ENCODE peak calls at places on chromosomes 16 and 17, in six cellular contexts. W, E, T, A, H and K are unnamed samples.

GRCh38 chr17:70906808-70907207 is 737.5 kb downstream of the KCNJ2 start:
- DNase-seq in A (peak), H (peak), E (peak), W (no peak), T (peak), K (peak)

GRCh38 chr17:41147531-41148204 is 2.0 kb downstream of the KRTAP4-5 start:
- DNase-seq in H (no peak), E (no peak), T (no peak), W (no peak), A (no peak), K (no peak)

GRCh38 chr17:1762906-1763829 is 1.3 kb downstream of the SERPINF1 start:
- DNase-seq in H (peak), E (peak), A (peak), W (no peak), T (peak), K (peak)

GRCh38 chr17:4834621-4835020 is 1.5 kb downstream of the MINK1 start:
- DNase-seq in T (no peak), H (no peak), W (no peak), A (no peak), E (no peak), K (no peak)

GRCh38 chr16:31130899-31131298 is 4.6 kb downstream of the PRSS8 start:
- DNase-seq in W (peak), H (peak), E (no peak), T (no peak), A (no peak), K (no peak)

GRCh38 chr17:28942925-28943324 is 8.4 kb downstream of the PHF12 start:
- DNase-seq in E (no peak), H (no peak), W (no peak), A (no peak), T (no peak), K (no peak)

GRCh38 chr16:71883849-71884638 is at the start of gene ZNF821:
- DNase-seq in A (peak), H (peak), E (peak), T (peak), W (peak), K (peak)

GRCh38 chr16:10895053-10895946 is 18.3 kb downstream of the CIITA start:
- DNase-seq in H (peak), W (no peak), A (peak), T (peak), E (peak), K (peak)

GRCh38 chr17:40558300-40558584 is 7.0 kb downstream of the CCR7 start:
- DNase-seq in E (no peak), W (no peak), A (no peak), H (no peak), T (no peak), K (no peak)

GRCh38 chr16:383326-384020 is 1.7 kb upstream of the PGAP6 start:
- DNase-seq in E (no peak), A (no peak), H (peak), T (no peak), W (no peak), K (no peak)

GRCh38 chr17:74182041-74182783 is 21.3 kb upstream of the RPL38 start:
- DNase-seq in W (no peak), T (no peak), H (no peak), E (no peak), A (no peak), K (no peak)

GRCh38 chr16:75078886-75079285 is 37.7 kb downstream of the LDHD start:
- DNase-seq in H (no peak), T (no peak), A (no peak), W (no peak), E (no peak), K (no peak)

GRCh38 chr17:68097161-68097805 is 61.7 kb downstream of the KPNA2 start:
- DNase-seq in E (no peak), H (no peak), W (no peak), A (no peak), T (peak), K (no peak)

GRCh38 chr17:35968520-35969054 is 12.7 kb downstream of the CCL16 start:
- DNase-seq in E (no peak), A (no peak), H (no peak), W (no peak), T (no peak), K (no peak)

GRCh38 chr16:78242231-78242630 is 142.8 kb downstream of the WWOX start:
- DNase-seq in E (no peak), T (no peak), W (no peak), H (no peak), A (no peak), K (no peak)

GRCh38 chr16:66165879-66166278 is 200.6 kb upstream of the CDH5 start:
- DNase-seq in H (no peak), E (no peak), T (peak), A (no peak), W (no peak), K (peak)

GRCh38 chr16:35752012-35752772 is 2292.8 kb downstream of the TP53TG3F start:
- DNase-seq in H (no peak), A (no peak), T (no peak), W (peak), E (no peak), K (no peak)

GRCh38 chr16:85444879-85445778 is 168.0 kb upstream of the GSE1 start:
- DNase-seq in E (no peak), H (peak), A (no peak), W (no peak), T (no peak), K (no peak)

GRCh38 chr17:63983326-63983725 is 10.6 kb upstream of the SCN4A start:
- DNase-seq in W (no peak), T (no peak), H (no peak), A (no peak), E (no peak), K (no peak)

GRCh38 chr16:50517450-50518252 is 30.5 kb upstream of the NKD1 start:
- DNase-seq in H (no peak), T (no peak), A (no peak), W (no peak), E (no peak), K (no peak)

GRCh38 chr16:89921131-89921698 is 1.9 kb upstream of the TUBB3 start:
- DNase-seq in A (no peak), E (no peak), W (no peak), H (peak), T (no peak), K (no peak)

GRCh38 chr16:82633964-82634600 is 7.3 kb downstream of the CDH13 start:
- DNase-seq in H (no peak), E (peak), A (no peak), T (peak), W (no peak), K (no peak)

GRCh38 chr17:16444258-16444886 is 29.0 kb downstream of the TRPV2 start:
- DNase-seq in T (no peak), A (peak), E (no peak), W (no peak), H (no peak), K (no peak)

GRCh38 chr17:51352798-51353197 is 92.5 kb downstream of the UTP18 start:
- DNase-seq in H (no peak), E (no peak), W (no peak), A (no peak), T (no peak), K (no peak)

GRCh38 chr17:40895106-40895730 is 10.2 kb upstream of the KRT20 start:
- DNase-seq in W (no peak), E (no peak), T (no peak), A (no peak), H (no peak), K (no peak)

GRCh38 chr16:70470927-70471341 is 16.5 kb downstream of the FCSK start:
- DNase-seq in A (no peak), E (peak), H (peak), T (peak), W (no peak), K (peak)

GRCh38 chr16:1941924-1942809 is 832 bp downstream of the MSRB1 start:
- DNase-seq in A (peak), W (peak), E (peak), T (no peak), H (no peak), K (no peak)

GRCh38 chr17:510223-510917 is 157.8 kb upstream of the RPH3AL start:
- DNase-seq in A (no peak), W (no peak), E (no peak), T (peak), H (no peak), K (no peak)

GRCh38 chr17:21283482-21284318 is 811 bp upstream of the MAP2K3 start:
- DNase-seq in T (peak), A (peak), E (no peak), H (peak), W (no peak), K (no peak)

GRCh38 chr17:58269557-58270291 is 11.0 kb downstream of the MPO start:
- DNase-seq in H (no peak), T (no peak), A (no peak), W (no peak), E (no peak), K (no peak)

GRCh38 chr17:58270476-58271290 is 10.1 kb downstream of the MPO start:
- DNase-seq in T (no peak), A (no peak), E (no peak), W (no peak), H (peak), K (no peak)

GRCh38 chr17:58268326-58268725 is 12.4 kb downstream of the MPO start:
- DNase-seq in E (no peak), H (no peak), A (no peak), W (no peak), T (no peak), K (no peak)

GRCh38 chr17:58267347-58268324 is 13.1 kb downstream of the MPO start:
- DNase-seq in H (no peak), A (no peak), T (no peak), W (no peak), E (no peak), K (no peak)

GRCh38 chr17:58268774-58269556 is 11.8 kb downstream of the MPO start:
- DNase-seq in A (no peak), H (no peak), E (no peak), W (no peak), T (no peak), K (no peak)
- TF ChIP-seq CTCF in A (no peak), H (no peak), E (no peak), W (no peak), T (no peak), K (no peak)

GRCh38 chr16:81457326-81458133 is 12.9 kb downstream of the CMIP start:
- DNase-seq in T (peak), W (no peak), E (peak), A (peak), H (no peak), K (peak)

GRCh38 chr16:81458827-81459598 is 14.4 kb downstream of the CMIP start:
- DNase-seq in E (no peak), A (no peak), H (no peak), T (no peak), W (no peak), K (no peak)

GRCh38 chr16:81456523-81457325 is 12.1 kb downstream of the CMIP start:
- DNase-seq in W (no peak), A (no peak), H (no peak), T (no peak), E (no peak), K (no peak)

GRCh38 chr16:81460075-81460474 is 15.5 kb downstream of the CMIP start:
- DNase-seq in W (no peak), E (no peak), H (no peak), A (no peak), T (no peak), K (no peak)

DNA sequence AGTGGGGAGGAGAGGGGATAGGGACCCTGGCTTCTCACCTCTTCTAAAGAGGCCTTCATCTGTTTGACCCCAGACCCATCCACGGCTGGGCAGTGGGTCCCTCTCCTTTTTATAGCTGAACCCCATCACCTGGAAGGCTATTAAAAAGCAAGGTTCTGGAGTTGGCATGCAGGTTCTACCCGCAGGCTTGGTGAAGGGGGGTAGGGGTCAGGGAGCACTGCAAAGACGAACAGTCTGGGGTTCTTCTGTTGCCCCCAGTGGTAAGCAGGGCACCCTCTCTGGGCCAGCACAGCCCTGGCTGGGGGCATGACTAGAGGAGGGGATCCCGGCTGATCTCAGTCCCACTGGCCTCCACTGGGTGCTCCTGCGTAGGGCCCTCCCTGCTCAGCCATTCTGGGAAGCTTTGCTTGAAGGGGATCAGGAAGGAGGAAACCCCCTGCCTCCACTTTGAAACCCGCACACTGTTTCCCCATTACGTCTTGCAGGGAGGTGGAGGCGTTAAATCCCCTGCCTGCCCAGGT is 13.6 kb downstream of the CMIP start:
- DNase-seq in H (no peak), W (no peak), E (no peak), T (no peak), A (no peak), K (no peak)
- H3K4me3 ChIP-seq in H (no peak), W (no peak), E (no peak), T (no peak), A (no peak), K (no peak)

GRCh38 chr17:38322156-38322779 is 21.5 kb downstream of the GPR179 start:
- DNase-seq in A (peak), E (peak), H (peak), W (peak), T (peak), K (peak)
- TF ChIP-seq CTCF in A (peak), E (peak), H (peak), W (no peak), T (peak), K (peak)

GRCh38 chr17:78174870-78175642 is 6.7 kb downstream of the SYNGR2 start:
- DNase-seq in T (no peak), W (no peak), H (peak), E (no peak), A (no peak), K (no peak)

GRCh38 chr17:78173025-78173715 is 4.8 kb downstream of the SYNGR2 start:
- DNase-seq in E (no peak), A (no peak), H (no peak), T (no peak), W (no peak), K (no peak)

GRCh38 chr17:78174332-78174869 is 6.0 kb downstream of the SYNGR2 start:
- DNase-seq in T (no peak), A (no peak), H (no peak), W (peak), E (no peak), K (no peak)

GRCh38 chr17:78170692-78171590 is 2.6 kb downstream of the SYNGR2 start:
- DNase-seq in E (no peak), H (no peak), W (no peak), A (no peak), T (no peak), K (no peak)

DNA sequence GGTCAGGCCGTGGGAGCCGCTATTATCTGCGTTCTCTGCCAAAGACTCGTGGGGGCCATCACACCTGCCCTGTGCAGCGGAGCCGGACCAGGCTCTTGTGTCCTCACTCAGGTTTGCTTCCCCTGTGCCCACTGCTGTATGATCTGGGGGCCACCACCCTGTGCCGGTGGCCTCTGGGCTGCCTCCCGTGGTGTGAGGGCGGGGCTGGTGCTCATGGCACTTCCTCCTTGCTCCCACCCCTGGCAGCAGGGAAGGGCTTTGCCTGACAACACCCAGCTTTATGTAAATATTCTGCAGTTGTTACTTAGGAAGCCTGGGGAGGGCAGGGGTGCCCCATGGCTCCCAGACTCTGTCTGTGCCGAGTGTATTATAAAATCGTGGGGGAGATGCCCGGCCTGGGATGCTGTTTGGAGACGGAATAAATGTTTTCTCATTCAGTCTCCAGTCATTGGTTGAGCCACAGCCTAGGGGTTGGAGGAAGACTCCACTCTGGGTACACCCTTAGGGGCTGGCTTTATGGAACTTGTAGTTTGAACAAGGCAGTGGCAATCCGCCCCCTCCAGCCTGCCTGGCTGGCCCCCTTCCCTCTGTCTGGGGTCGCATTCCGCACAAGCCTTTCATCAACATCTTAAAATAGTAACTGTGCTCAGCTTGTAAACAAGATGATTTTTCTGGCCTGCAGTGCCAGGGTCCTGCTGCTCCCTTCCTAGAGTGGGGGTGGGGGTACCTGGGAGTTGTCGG is 4.1 kb downstream of the SYNGR2 start:
- DNase-seq in W (peak), T (peak), H (no peak), A (no peak), E (no peak), K (no peak)
- H3K4me3 ChIP-seq in W (no peak), T (no peak), H (no peak), A (no peak), E (no peak), K (no peak)

DNA sequence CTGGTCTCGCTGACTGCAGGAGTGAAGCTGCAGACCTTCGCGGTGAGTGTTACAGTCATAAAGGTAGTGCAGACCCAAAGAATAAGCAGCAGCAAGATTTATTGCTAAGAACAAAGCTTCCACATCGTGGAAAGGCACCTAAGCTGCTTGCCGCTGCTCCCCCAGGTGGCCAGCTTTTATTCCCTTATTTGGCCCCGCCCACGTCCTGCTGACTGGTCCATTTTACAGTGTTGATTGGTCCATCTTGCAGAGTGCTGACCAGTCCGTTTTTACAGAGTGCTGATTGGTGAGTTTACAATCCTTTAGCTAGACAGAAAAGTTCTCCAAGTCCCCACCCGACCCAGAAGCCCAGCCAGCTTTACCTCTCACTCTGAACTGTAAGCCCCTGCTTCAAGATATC is 227.8 kb downstream of the ABCC12 start:
- DNase-seq in E (peak), A (peak), W (no peak), T (no peak), H (peak), K (no peak)
- TF ChIP-seq CTCF in E (no peak), A (no peak), W (no peak), T (no peak), H (peak), K (no peak)

GRCh38 chr17:57638284-57638683 is 106.8 kb downstream of the CCDC182 start:
- DNase-seq in E (no peak), W (no peak), H (no peak), A (no peak), T (no peak), K (no peak)

GRCh38 chr17:57636274-57636673 is 108.8 kb downstream of the CCDC182 start:
- DNase-seq in E (no peak), W (no peak), A (no peak), T (no peak), H (no peak), K (no peak)

GRCh38 chr17:57634713-57635465 is 110.2 kb downstream of the CCDC182 start:
- DNase-seq in H (no peak), T (peak), W (no peak), A (peak), E (peak), K (no peak)

GRCh38 chr17:57637668-57638010 is 107.5 kb downstream of the CCDC182 start:
- DNase-seq in A (no peak), T (no peak), H (no peak), E (no peak), W (no peak), K (no peak)

DNA sequence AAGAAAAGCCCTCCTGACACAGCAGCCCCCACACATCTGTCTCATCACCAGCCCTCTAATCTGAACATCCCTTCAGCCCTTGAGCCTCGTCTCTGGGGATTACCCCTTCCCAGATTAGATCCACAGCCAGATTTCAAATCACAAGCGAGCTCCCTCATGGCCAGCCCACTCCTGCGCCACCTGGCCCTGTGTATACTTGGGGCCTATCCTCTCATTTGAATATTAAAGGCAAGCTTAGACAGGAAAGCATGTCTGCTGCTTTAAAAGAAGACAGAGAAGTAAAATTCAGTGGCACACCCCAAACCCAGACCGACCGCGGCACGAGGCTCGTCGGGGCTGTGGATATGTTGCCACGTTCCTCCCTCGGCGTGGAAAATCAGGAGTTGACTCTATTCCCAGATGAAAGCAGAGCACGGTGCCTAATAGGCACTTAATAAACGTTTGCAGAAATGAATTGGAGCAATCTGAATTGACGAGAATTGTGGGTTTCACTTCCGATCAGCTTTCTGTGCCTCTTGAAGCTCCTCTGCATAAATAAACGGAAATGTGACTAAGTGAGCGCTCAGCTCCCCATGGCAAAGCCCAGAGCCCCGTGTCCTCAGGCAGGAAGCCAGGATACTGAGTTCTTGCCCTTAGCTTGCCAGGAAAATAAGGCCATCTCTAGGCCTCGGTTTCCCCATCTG is 108.0 kb downstream of the CCDC182 start:
- DNase-seq in H (no peak), T (peak), W (no peak), E (no peak), A (no peak), K (no peak)
- H3K4me3 ChIP-seq in H (no peak), T (no peak), W (no peak), E (no peak), A (no peak), K (no peak)